ENCODE peak calls at places on chromosome 16, in five cellular contexts. L is colonic mucosa; I is CD8-positive, alpha-beta memory T cell; Z is uterus; B is cardiac muscle cell. X is an unnamed sample.

GRCh38 chr16:5668553-5668952 is 571.0 kb upstream of the EEF2KMT start:
- DNase-seq in Z (no peak), I (no peak), L (no peak), B (no peak), X (no peak)

GRCh38 chr16:78505544-78506371 is 406.3 kb downstream of the WWOX start:
- DNase-seq in I (no peak), B (no peak), Z (peak; percentile 92), L (peak; percentile 61), X (peak; percentile 60)

GRCh38 chr16:66502020-66502913 is 47.7 kb downstream of the TK2 start:
- DNase-seq in Z (peak; percentile 92), B (no peak), L (no peak), I (no peak), X (peak; percentile 92)

GRCh38 chr16:86272744-86273143 is 237.6 kb upstream of the FOXF1 start:
- DNase-seq in L (no peak), B (no peak), I (no peak), Z (no peak), X (no peak)

GRCh38 chr16:12081048-12081404 is 104.5 kb downstream of the SNX29 start:
- DNase-seq in I (no peak), B (no peak), Z (no peak), L (no peak), X (no peak)

GRCh38 chr16:83769397-83770008 is 38.3 kb upstream of the HSBP1 start:
- DNase-seq in Z (no peak), L (no peak), B (no peak), I (no peak), X (no peak)

GRCh38 chr16:60031751-60032150 is 1297.6 kb upstream of the GOT2 start:
- DNase-seq in Z (no peak), B (no peak), L (no peak), I (no peak), X (no peak)

GRCh38 chr16:80285089-80285488 is 255.7 kb upstream of the DYNLRB2 start:
- DNase-seq in Z (no peak), L (no peak), I (no peak), B (no peak), X (no peak)

GRCh38 chr16:3101018-3101840 is 2.1 kb upstream of the ZSCAN10 start:
- DNase-seq in Z (no peak), L (peak; percentile 62), I (peak; percentile 58), B (peak; percentile 71), X (no peak)

GRCh38 chr16:57528499-57529323 is 7.7 kb downstream of the CCDC102A start:
- DNase-seq in L (peak; percentile 85), I (no peak), Z (peak; percentile 16), B (no peak), X (no peak)

GRCh38 chr16:53209489-53209888 is 154.7 kb downstream of the CHD9 start:
- DNase-seq in I (no peak), Z (no peak), B (no peak), L (no peak), X (no peak)

GRCh38 chr16:59573528-59574271 is 839.6 kb upstream of the GOT2 start:
- DNase-seq in B (no peak), I (no peak), L (no peak), Z (no peak), X (no peak)

GRCh38 chr16:27462846-27463682 is 61.1 kb downstream of the IL21R start:
- DNase-seq in L (no peak), B (no peak), Z (no peak), I (no peak), X (no peak)

GRCh38 chr16:67179421-67180080 is 4.2 kb downstream of the MATCAP1 start:
- DNase-seq in L (no peak), Z (no peak), B (no peak), I (no peak), X (no peak)

GRCh38 chr16:72865258-72865657 is 182.7 kb downstream of the ZFHX3 start:
- DNase-seq in L (no peak), I (no peak), Z (no peak), B (no peak), X (no peak)

GRCh38 chr16:31913668-31914067 is 40.1 kb downstream of the ZNF267 start:
- DNase-seq in B (no peak), I (no peak), L (no peak), Z (no peak), X (no peak)

GRCh38 chr16:12350945-12351344 is 374.4 kb downstream of the SNX29 start:
- DNase-seq in B (no peak), Z (no peak), I (no peak), L (no peak), X (no peak)

GRCh38 chr16:2952679-2953078 is 11.4 kb upstream of the KREMEN2 start:
- DNase-seq in B (no peak), Z (no peak), L (no peak), I (no peak), X (no peak)

GRCh38 chr16:68064791-68065365 is 20.3 kb upstream of the NFATC3 start:
- DNase-seq in L (peak; percentile 77), I (peak; percentile 59), B (peak; percentile 73), Z (peak; percentile 65), X (peak; percentile 83)

GRCh38 chr16:22225060-22225459 is 19.0 kb downstream of the EEF2K start:
- DNase-seq in Z (peak; percentile 57), B (no peak), L (no peak), I (no peak), X (peak; percentile 49)

GRCh38 chr16:49857423-49858181 is 1.7 kb upstream of the ZNF423 start:
- DNase-seq in I (peak; percentile 24), L (peak; percentile 80), Z (peak; percentile 57), B (peak; percentile 80), X (no peak)

GRCh38 chr16:3595521-3596021 is 15.8 kb downstream of the SLX4 start:
- DNase-seq in B (no peak), Z (no peak), L (no peak), I (no peak), X (no peak)

GRCh38 chr16:31006589-31006988 is 3.8 kb downstream of the STX1B start:
- DNase-seq in I (no peak), L (no peak), Z (no peak), B (no peak), X (no peak)

GRCh38 chr16:15574614-15574948 is 68.4 kb downstream of the MARF1 start:
- DNase-seq in L (no peak), I (no peak), Z (no peak), B (no peak), X (no peak)

GRCh38 chr16:23979426-23979825 is 143.6 kb downstream of the PRKCB start:
- DNase-seq in I (no peak), L (no peak), B (no peak), Z (no peak), X (no peak)

GRCh38 chr16:28295213-28295612 is 2.9 kb downstream of the SBK1 start:
- DNase-seq in I (no peak), L (no peak), Z (no peak), B (no peak), X (no peak)

GRCh38 chr16:70801611-70802010 is 653 bp upstream of the VAC14 start:
- DNase-seq in L (no peak), Z (no peak), I (no peak), B (no peak), X (no peak)
- H3K4me3 ChIP-seq in L (no peak overlapping the region), Z (no peak overlapping the region), I (no peak overlapping the region), B (peak overlapping the region; percentile 84), X (no peak overlapping the region)

GRCh38 chr16:81816351-81816750 is 37.3 kb downstream of the PLCG2 start:
- DNase-seq in I (no peak), Z (no peak), L (no peak), B (no peak), X (no peak)

GRCh38 chr16:81817789-81818304 is 38.8 kb downstream of the PLCG2 start:
- DNase-seq in Z (no peak), B (no peak), L (no peak), I (peak; percentile 49), X (no peak)

GRCh38 chr16:81815429-81815766 is 36.3 kb downstream of the PLCG2 start:
- DNase-seq in Z (no peak), L (no peak), B (no peak), I (no peak), X (no peak)

GRCh38 chr16:81817296-81817695 is 38.2 kb downstream of the PLCG2 start:
- DNase-seq in I (no peak), L (no peak), B (no peak), Z (no peak), X (no peak)

DNA sequence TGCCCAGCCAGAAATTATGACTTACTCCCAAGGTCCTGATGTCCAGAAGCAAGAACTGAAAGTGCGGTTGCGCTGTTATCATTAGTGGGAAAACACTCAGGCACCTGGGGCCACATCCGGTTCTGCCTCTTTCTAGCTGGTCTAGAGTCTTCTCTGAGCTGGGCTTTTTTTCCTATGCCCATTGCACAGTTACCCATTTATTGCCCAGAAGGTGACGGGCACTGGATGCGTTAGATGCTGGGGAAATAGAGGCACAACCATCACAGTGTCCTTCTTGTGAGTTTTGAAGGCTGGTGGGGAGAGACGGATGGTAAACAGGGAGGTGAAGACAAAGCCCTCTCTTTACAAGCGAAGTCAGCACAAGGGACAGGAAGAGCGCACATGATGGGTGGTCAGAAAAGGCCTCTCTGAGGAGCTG is 37.7 kb downstream of the PLCG2 start:
- DNase-seq in Z (no peak), B (no peak), I (no peak), L (no peak), X (no peak)
- H3K4me3 ChIP-seq in Z (no peak overlapping the region), B (no peak overlapping the region), I (no peak overlapping the region), L (no peak overlapping the region), X (no peak overlapping the region)

DNA sequence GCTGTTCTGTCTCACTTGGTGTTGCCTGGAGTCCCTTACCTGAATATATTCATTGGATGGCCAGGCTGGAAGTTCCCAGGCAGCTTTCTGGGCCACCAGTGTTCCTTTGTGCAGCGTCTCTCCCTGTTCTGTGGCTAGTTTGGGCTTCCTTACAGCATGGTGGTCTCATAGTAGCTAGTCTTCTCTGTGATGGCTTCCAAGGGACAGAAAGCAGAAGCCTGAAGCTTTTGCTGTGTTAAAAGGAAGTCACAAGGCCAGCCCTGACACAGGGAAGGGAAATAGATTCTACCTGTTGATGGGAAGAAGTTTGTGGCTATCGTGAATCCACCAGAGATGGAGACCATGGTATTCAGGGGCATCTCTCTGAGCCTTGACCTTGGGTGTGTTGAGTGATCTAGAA is 34.6 kb downstream of the PLCG2 start:
- DNase-seq in B (no peak), I (no peak), Z (no peak), L (no peak), X (no peak)
- H3K4me3 ChIP-seq in B (no peak overlapping the region), I (no peak overlapping the region), Z (no peak overlapping the region), L (no peak overlapping the region), X (no peak overlapping the region)

DNA sequence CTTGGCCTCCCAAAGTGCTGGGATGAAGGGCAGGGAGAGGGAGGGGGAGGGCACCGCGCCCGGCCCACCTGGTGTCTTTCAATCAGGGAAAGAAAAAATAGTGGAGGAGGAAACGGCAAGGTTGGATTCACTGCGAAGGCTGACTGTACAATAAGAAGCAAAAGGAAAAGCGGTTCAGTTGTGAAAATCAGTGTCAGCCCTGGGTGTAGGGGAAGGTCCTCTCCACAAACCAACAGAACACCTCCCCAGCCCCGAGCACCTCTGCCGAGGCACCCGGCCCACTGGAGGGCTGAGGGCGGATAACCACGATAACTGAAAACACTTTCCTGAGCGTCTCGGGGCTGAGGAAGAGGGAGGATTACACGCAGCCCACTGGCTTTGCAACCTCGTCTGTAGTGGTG is 1.4 kb upstream of the SPG7 start:
- DNase-seq in L (no peak), Z (no peak), B (no peak), I (peak; percentile 48), X (no peak)
- H3K4me3 ChIP-seq in L (no peak overlapping the region), Z (no peak overlapping the region), B (no peak overlapping the region), I (peak overlapping the region; percentile 81), X (peak overlapping the region; percentile 95)

GRCh38 chr16:71460246-71460645 is 1.8 kb downstream of the ZNF23 start:
- DNase-seq in Z (no peak), B (no peak), I (no peak), L (no peak), X (no peak)
- H3K4me3 ChIP-seq in Z (no peak overlapping the region), B (no peak overlapping the region), I (no peak overlapping the region), L (no peak overlapping the region), X (peak overlapping the region; percentile 100)